ENCODE peak calls at places on chromosomes 13 and 19, in four cellular contexts. O is posterior vena cava, D is nephron progenitor cell, F is right cardiac atrium. G is an unnamed sample.

GRCh38 chr13:101711307-101712025 is 259.0 kb downstream of the ITGBL1 start:
- DNase-seq in O (no peak), D (no peak), F (peak; percentile 19), G (no peak)

GRCh38 chr13:33283195-33283910 is 2.2 kb downstream of the STARD13 start:
- DNase-seq in O (no peak), D (no peak), F (no peak), G (no peak)

GRCh38 chr19:37928527-37929286 is 21.7 kb downstream of the SIPA1L3 start:
- DNase-seq in O (no peak), D (no peak), F (no peak), G (peak; percentile 21)

GRCh38 chr13:81738364-81738763 is 1397.4 kb upstream of the SPRY2 start:
- DNase-seq in O (no peak), D (no peak), F (no peak), G (no peak)

GRCh38 chr19:6087074-6087506 is 23.2 kb downstream of the RFX2 start:
- DNase-seq in O (no peak), D (no peak), F (no peak), G (peak; percentile 45)

GRCh38 chr19:45455707-45456499 is 11.9 kb upstream of the FOSB start:
- DNase-seq in O (peak; percentile 98), D (peak; percentile 73), F (peak; percentile 93), G (peak; percentile 97)

GRCh38 chr13:43132228-43132627 is 108.8 kb downstream of the DNAJC15 start:
- DNase-seq in O (no peak), D (no peak), F (no peak), G (peak; percentile 4)

GRCh38 chr13:32264407-32264806 is 50.8 kb downstream of the ZAR1L start:
- DNase-seq in O (peak; percentile 86), D (no peak), F (peak; percentile 80), G (no peak)

GRCh38 chr19:7106711-7107657 is 37.5 kb downstream of the ZNF557 start:
- DNase-seq in O (no peak), D (no peak), F (no peak), G (no peak)